ENCODE peak calls at places on chromosomes 6 and 20, in four cellular contexts. T is GM12878, H is GM12892, R is HepG2. S is an unnamed sample.

GRCh38 chr6:41707565-41708200 is 27.7 kb downstream of the TFEB start:
- DNase-seq in R (no peak), T (no peak), H (no peak), S (no peak)

GRCh38 chr6:26432622-26433021 is 7.7 kb upstream of the BTN3A3 start:
- DNase-seq in R (peak), T (no peak), H (no peak), S (no peak)

GRCh38 chr20:33336375-33336774 is 53.4 kb downstream of the BPIFB1 start:
- DNase-seq in T (no peak), R (no peak), H (no peak), S (no peak)

GRCh38 chr6:7543761-7544424 is 2.4 kb downstream of the DSP start:
- DNase-seq in T (no peak), H (no peak), R (no peak), S (no peak)

GRCh38 chr6:72218125-72218524 is 331.8 kb downstream of the RIMS1 start:
- DNase-seq in R (peak), T (no peak), H (no peak), S (peak)

GRCh38 chr6:57303931-57304681 is 13.3 kb upstream of the PRIM2 start:
- DNase-seq in T (no peak), R (no peak), H (no peak), S (peak)

GRCh38 chr6:56491606-56492328 is 150.9 kb downstream of the DST start:
- DNase-seq in T (no peak), R (no peak), H (no peak), S (no peak)

GRCh38 chr6:122726649-122727048 is 52.9 kb upstream of the FABP7 start:
- DNase-seq in T (no peak), H (no peak), R (peak), S (peak)

GRCh38 chr6:120965814-120966213 is 368.5 kb downstream of the TBC1D32 start:
- DNase-seq in T (no peak), H (no peak), R (no peak), S (no peak)

GRCh38 chr6:160395187-160395586 is 47.0 kb downstream of the SLC22A3 start:
- DNase-seq in H (no peak), R (no peak), T (no peak), S (no peak)

GRCh38 chr20:63129991-63130653 is 85.8 kb downstream of the YTHDF1 start:
- DNase-seq in H (no peak), T (no peak), R (no peak), S (no peak)

GRCh38 chr20:58991720-58992119 is 10.7 kb downstream of the NELFCD start:
- DNase-seq in T (no peak), R (peak), H (no peak), S (no peak)

GRCh38 chr6:170485159-170485558 is 67.9 kb downstream of the PSMB1 start:
- DNase-seq in H (no peak), T (no peak), R (no peak), S (no peak)

GRCh38 chr6:87378947-87379346 is 28.8 kb upstream of the CFAP206 start:
- DNase-seq in R (no peak), H (no peak), T (no peak), S (no peak)

GRCh38 chr20:59662856-59663512 is 58.6 kb downstream of the PHACTR3 start:
- DNase-seq in T (no peak), R (no peak), H (no peak), S (no peak)

GRCh38 chr6:156016186-156016976 is 560.7 kb upstream of the NOX3 start:
- DNase-seq in H (no peak), T (no peak), R (no peak), S (no peak)

GRCh38 chr20:47456041-47456537 is 45.6 kb upstream of the NCOA3 start:
- DNase-seq in H (no peak), T (no peak), R (no peak), S (no peak)

GRCh38 chr20:15220778-15221565 is 883.6 kb upstream of the FLRT3 start:
- DNase-seq in H (no peak), R (peak), T (no peak), S (no peak)

GRCh38 chr6:147922764-147923163 is 414.3 kb downstream of the SAMD5 start:
- DNase-seq in H (no peak), T (no peak), R (no peak), S (no peak)

GRCh38 chr20:21302645-21303060 is 478 bp upstream of the XRN2 start:
- DNase-seq in T (no peak), R (no peak), H (no peak), S (no peak)

GRCh38 chr6:132135409-132135808 is 184.2 kb upstream of the CCN2 start:
- DNase-seq in T (no peak), H (no peak), R (no peak), S (no peak)

GRCh38 chr6:146358341-146359046 is 185.1 kb upstream of the RAB32 start:
- DNase-seq in H (no peak), T (no peak), R (no peak), S (no peak)

GRCh38 chr6:39934060-39934757 is at the start of gene MOCS1:
- DNase-seq in H (no peak), T (no peak), R (peak), S (peak)

GRCh38 chr6:215335-216034 is 76.8 kb upstream of the DUSP22 start:
- DNase-seq in H (no peak), T (peak), R (no peak), S (no peak)

GRCh38 chr6:21970560-21970959 is 326.3 kb downstream of the PRL start:
- DNase-seq in R (no peak), H (no peak), T (no peak), S (no peak)

GRCh38 chr20:57768519-57768918 is 58.7 kb upstream of the PMEPA1 start:
- DNase-seq in R (no peak), T (no peak), H (no peak), S (no peak)

GRCh38 chr20:43938017-43938655 is 23.5 kb downstream of the TOX2 start:
- DNase-seq in T (no peak), H (no peak), R (no peak), S (no peak)

GRCh38 chr6:32945106-32945761 is 4.4 kb upstream of the HLA-DMB start:
- DNase-seq in H (no peak), R (no peak), T (peak), S (no peak)

GRCh38 chr20:13249118-13249859 is 28.2 kb downstream of the ISM1 start:
- DNase-seq in T (no peak), R (no peak), H (no peak), S (no peak)

GRCh38 chr6:168314948-168315347 is 4.6 kb downstream of the DACT2 start:
- DNase-seq in H (no peak), R (no peak), T (no peak), S (no peak)

GRCh38 chr6:157045831-157046454 is 268.8 kb downstream of the ARID1B start:
- DNase-seq in T (no peak), R (peak), H (no peak), S (peak)

GRCh38 chr6:90401933-90402830 is 105.5 kb upstream of the BACH2 start:
- DNase-seq in R (no peak), H (no peak), T (no peak), S (no peak)

GRCh38 chr20:19543114-19543513 is 214.9 kb upstream of the RIN2 start:
- DNase-seq in R (no peak), T (no peak), H (no peak), S (no peak)

GRCh38 chr6:71419954-71420692 is 131.5 kb downstream of the OGFRL1 start:
- DNase-seq in R (no peak), H (peak), T (no peak), S (peak)

GRCh38 chr6:34772940-34773339 is 15.6 kb downstream of the SNRPC start:
- DNase-seq in H (no peak), T (no peak), R (no peak), S (no peak)

GRCh38 chr20:50335105-50335504 is 144.5 kb downstream of the CEBPB start:
- DNase-seq in R (peak), H (no peak), T (no peak), S (peak)

GRCh38 chr6:113211185-113211584 is 646.0 kb upstream of the MARCKS start:
- DNase-seq in T (no peak), H (no peak), R (no peak), S (no peak)

GRCh38 chr6:21067521-21067920 is 526.0 kb upstream of the SOX4 start:
- DNase-seq in T (no peak), H (no peak), R (no peak), S (no peak)

GRCh38 chr20:36644032-36644712 is 1.8 kb downstream of the SLA2 start:
- DNase-seq in T (no peak), R (no peak), H (no peak), S (no peak)

DNA sequence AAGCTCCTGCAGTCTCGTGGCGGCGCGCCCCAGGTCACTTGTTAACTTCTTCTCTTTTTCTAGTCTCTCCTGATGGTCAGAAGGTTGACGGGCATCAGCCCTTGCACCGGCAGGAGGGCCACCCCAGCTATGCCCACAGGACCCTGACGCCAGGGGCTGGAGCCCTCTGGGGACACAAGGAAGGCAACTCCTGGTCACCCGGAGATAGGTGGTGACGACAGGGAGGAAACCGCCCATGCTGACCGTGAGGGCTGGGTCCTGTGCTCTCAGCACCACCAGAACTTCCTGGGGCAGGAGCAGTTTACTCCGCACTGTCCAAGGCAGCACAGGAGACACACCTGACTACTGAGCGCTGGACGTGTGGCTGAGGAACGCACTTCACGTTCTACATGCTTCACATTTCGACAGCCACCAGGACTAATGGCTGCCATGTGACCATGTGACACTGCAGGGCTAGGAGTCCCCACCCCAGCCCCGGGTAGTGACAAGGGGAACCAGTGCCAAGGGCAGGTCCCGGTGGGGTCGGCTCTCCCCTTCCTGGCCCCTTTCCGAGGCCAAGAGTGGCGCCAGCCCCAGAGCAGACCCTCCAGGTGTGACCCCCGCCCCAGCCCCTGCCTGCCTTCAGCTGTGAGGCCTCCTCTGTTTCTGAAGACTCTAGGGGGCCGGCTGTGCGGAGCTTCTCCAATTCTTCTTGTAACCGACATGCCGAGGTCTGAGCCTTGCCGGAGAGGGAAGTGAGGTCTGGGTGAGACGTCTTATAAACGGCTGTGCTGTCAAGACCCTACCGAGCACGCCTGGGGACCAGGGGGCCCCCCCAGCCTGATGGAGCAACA is 45.2 kb downstream of the DSTN start:
- DNase-seq in R (no peak), T (no peak), H (no peak), S (peak)
- TF ChIP-seq TAF1 in R (no peak), T (no peak), H (no peak), S (no peak)

DNA sequence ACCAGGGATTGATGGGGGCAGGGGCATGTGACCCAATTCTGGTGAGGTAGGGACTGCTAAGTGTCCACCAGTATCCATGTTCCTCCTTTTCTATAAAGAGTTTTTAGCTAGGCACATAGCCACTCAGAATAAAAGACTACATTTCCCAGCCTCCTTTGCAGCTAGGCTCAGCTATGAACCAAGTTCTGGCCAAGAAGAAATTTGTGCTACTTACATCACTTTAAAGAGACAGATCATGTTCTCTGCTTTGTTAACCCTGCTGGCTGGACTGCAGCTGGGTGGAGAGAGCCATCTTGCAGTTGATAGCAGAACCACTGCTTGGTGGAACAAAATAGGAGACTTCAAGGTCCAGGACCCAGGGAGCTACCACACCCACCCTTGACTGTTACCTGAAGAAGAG is 5.3 kb upstream of the CCM2L start:
- DNase-seq in R (no peak), H (no peak), T (no peak), S (no peak)
- TF ChIP-seq TAF1 in R (no peak), H (no peak), T (no peak), S (no peak)

GRCh38 chr6:30814137-30815084 is 69.9 kb upstream of the DDR1 start:
- DNase-seq in H (no peak), R (no peak), T (no peak), S (no peak)

GRCh38 chr6:30810813-30811329 is 66.5 kb upstream of the IER3 start:
- DNase-seq in H (peak), R (no peak), T (peak), S (no peak)

GRCh38 chr6:30816791-30817739 is 67.3 kb upstream of the DDR1 start:
- DNase-seq in T (peak), H (no peak), R (no peak), S (no peak)

GRCh38 chr6:30818426-30818841 is 65.9 kb upstream of the DDR1 start:
- DNase-seq in R (no peak), T (no peak), H (no peak), S (no peak)

GRCh38 chr6:30813623-30814136 is 69.3 kb upstream of the IER3 start:
- DNase-seq in H (no peak), R (no peak), T (no peak), S (no peak)
- TF ChIP-seq TAF1 in H (no peak), R (no peak), T (no peak), S (no peak)

DNA sequence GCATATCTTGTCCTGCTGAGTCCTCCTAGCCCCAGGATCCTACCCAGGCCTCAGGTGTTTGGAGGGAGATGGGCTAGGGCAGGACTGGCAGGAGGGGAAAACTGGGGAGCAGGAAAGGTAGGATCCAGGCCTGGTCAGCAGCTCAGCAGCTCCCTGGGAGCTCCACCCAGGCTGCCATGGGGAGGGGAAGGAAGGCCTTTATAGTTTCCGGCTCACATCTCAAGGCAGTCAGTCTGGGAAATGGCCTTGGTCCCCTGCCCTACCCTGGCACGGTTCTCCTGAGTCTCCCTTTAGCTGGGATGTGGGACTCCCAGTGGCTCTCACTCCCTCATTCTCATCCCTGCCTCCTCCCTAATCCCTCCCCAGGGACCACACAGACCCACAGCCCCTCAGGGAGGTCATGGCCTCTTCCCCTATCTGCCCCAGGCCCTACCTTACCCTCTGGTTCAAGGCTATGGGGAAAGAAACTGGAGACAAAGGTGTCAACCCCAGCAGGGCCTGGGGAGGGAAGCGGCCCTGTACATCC is 1.6 kb downstream of the SLC44A4 start:
- DNase-seq in T (no peak), R (no peak), H (no peak), S (peak)
- TF ChIP-seq TAF1 in T (no peak), R (no peak), H (no peak), S (no peak)

GRCh38 chr6:43833223-43833995 is 63.4 kb downstream of the VEGFA start:
- DNase-seq in H (no peak), R (peak), T (no peak), S (peak)
- TF ChIP-seq TAF1 in H (no peak), R (no peak), T (no peak), S (no peak)

GRCh38 chr6:70111737-70112136 is 191.1 kb downstream of the COL9A1 start:
- DNase-seq in H (no peak), T (no peak), R (no peak), S (no peak)

GRCh38 chr6:70103798-70104197 is 199.1 kb downstream of the COL9A1 start:
- DNase-seq in H (no peak), R (no peak), T (no peak), S (no peak)

GRCh38 chr6:70112686-70113570 is 190.0 kb downstream of the COL9A1 start:
- DNase-seq in R (no peak), H (no peak), T (no peak), S (no peak)

GRCh38 chr6:70110128-70111022 is 192.5 kb downstream of the COL9A1 start:
- DNase-seq in H (no peak), T (no peak), R (no peak), S (no peak)

DNA sequence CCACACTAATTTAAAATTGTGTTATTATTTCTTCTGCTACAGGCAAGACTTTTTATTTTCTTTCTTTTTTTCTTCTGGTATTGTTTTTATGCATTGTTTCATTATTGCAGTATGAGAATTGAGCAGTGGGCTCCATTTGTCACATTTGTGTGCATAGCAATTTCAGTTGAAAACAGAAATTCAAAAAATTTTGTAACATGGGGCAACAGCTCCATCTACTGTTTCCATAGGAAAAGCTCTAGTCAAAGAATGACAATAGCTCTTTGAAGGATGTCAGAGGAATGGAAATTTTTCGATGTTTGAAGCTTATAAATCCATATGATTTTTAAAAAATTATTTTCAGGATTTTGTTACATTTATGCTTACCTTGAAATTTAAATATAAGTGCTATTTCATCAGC is 194.7 kb downstream of the COL9A1 start:
- DNase-seq in R (peak), T (peak), H (no peak), S (peak)
- TF ChIP-seq TAF1 in R (no peak), T (no peak), H (no peak), S (no peak)

GRCh38 chr6:3748726-3749389 is 2.7 kb downstream of the PXDC1 start:
- DNase-seq in T (no peak), H (no peak), R (no peak), S (no peak)

GRCh38 chr6:3751019-3751729 is at the start of gene PXDC1:
- DNase-seq in T (no peak), R (no peak), H (peak), S (no peak)

GRCh38 chr6:3750324-3751018 is 1.0 kb downstream of the PXDC1 start:
- DNase-seq in T (no peak), H (peak), R (peak), S (peak)

GRCh38 chr6:3749390-3749978 is 2.0 kb downstream of the PXDC1 start:
- DNase-seq in T (no peak), R (no peak), H (no peak), S (no peak)

GRCh38 chr6:3749991-3750323 is 1.6 kb downstream of the PXDC1 start:
- DNase-seq in H (no peak), R (peak), T (no peak), S (no peak)
- TF ChIP-seq TAF1 in H (no peak), R (no peak), T (no peak), S (no peak)

GRCh38 chr20:8326196-8326595 is 194.1 kb downstream of the PLCB1 start:
- DNase-seq in T (no peak), H (no peak), R (no peak), S (no peak)
- TF ChIP-seq TAF1 in T (no peak), H (no peak), R (no peak), S (no peak)